ENCODE peak calls at places on chromosomes 1 and 21, in five cellular contexts. L, X, Q, N and C are unnamed samples.

GRCh38 chr1:101240041-101240430 is 3.2 kb downstream of the S1PR1 start:
- DNase-seq in X (no peak), L (peak; percentile 13), N (no peak), Q (no peak), C (no peak)

GRCh38 chr1:198679535-198680173 is 40.8 kb downstream of the PTPRC start:
- DNase-seq in X (no peak), N (no peak), L (no peak), Q (no peak), C (no peak)

GRCh38 chr1:91080650-91081049 is 58.8 kb upstream of the ZNF644 start:
- DNase-seq in N (no peak), X (no peak), Q (no peak), L (no peak), C (no peak)

GRCh38 chr1:62022348-62022747 is 172.3 kb upstream of the L1TD1 start:
- DNase-seq in L (no peak), X (no peak), N (no peak), Q (peak; percentile 27), C (no peak)

GRCh38 chr1:158025576-158026230 is 32.3 kb downstream of the KIRREL1 start:
- DNase-seq in Q (no peak), X (no peak), N (no peak), L (no peak), C (no peak)

GRCh38 chr21:17270234-17270633 is 242.6 kb upstream of the CXADR start:
- DNase-seq in L (peak; percentile 65), N (peak; percentile 4), Q (peak; percentile 44), X (peak; percentile 31), C (peak; percentile 77)

GRCh38 chr1:174217787-174218574 is 58.7 kb downstream of the RABGAP1L start:
- DNase-seq in Q (peak; percentile 72), N (peak; percentile 21), X (peak; percentile 54), L (no peak), C (no peak)

GRCh38 chr21:26887241-26887640 is 42.0 kb upstream of the ADAMTS1 start:
- DNase-seq in L (no peak), X (peak; percentile 15), Q (no peak), N (no peak), C (no peak)

GRCh38 chr1:111952258-111952657 is 37.2 kb downstream of the KCND3 start:
- DNase-seq in X (no peak), Q (no peak), L (no peak), N (no peak), C (no peak)

GRCh38 chr1:108142258-108142657 is 57.9 kb downstream of the SLC25A24 start:
- DNase-seq in X (no peak), L (no peak), N (no peak), Q (no peak), C (no peak)

GRCh38 chr1:245155186-245156040 is 628 bp downstream of the KIF26B start:
- DNase-seq in X (peak; percentile 15), Q (peak; percentile 60), N (peak; percentile 57), L (peak; percentile 10), C (no peak)
- TF ChIP-seq CTCF in X (no peak), Q (no peak), N (no peak), L (no peak), C (no peak)

DNA sequence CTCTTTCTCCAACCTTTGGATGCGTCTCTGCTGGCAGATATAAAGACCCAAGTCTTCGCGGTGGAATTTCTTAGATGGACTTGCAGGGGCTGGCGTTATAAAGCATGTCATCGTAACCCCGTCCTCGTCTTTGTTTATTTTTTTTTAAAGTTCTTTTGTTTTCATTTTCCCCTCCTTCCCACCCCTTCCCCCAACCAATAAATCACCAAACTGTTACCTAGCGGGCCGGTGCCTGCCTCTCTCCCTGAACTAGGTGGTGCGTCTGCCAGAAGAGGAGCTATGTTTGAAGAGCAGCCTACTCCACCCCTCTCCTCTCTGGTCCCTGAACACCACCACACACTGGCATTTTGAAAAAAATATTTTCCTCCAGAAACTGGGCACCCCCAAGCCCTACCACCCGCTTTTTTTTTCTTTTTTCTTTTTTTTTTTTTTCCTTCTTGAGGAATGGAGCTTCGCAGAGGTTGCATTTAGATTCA is at the start of gene CACNA1E:
- DNase-seq in L (no peak), X (no peak), N (no peak), Q (no peak), C (no peak)
- H3K4me3 ChIP-seq in L (no peak within 1 kb of the TSS), X (no peak within 1 kb of the TSS), N (peak within 1 kb of the TSS; percentile 18), Q (peak within 1 kb of the TSS; percentile 73), C (no peak within 1 kb of the TSS)

DNA sequence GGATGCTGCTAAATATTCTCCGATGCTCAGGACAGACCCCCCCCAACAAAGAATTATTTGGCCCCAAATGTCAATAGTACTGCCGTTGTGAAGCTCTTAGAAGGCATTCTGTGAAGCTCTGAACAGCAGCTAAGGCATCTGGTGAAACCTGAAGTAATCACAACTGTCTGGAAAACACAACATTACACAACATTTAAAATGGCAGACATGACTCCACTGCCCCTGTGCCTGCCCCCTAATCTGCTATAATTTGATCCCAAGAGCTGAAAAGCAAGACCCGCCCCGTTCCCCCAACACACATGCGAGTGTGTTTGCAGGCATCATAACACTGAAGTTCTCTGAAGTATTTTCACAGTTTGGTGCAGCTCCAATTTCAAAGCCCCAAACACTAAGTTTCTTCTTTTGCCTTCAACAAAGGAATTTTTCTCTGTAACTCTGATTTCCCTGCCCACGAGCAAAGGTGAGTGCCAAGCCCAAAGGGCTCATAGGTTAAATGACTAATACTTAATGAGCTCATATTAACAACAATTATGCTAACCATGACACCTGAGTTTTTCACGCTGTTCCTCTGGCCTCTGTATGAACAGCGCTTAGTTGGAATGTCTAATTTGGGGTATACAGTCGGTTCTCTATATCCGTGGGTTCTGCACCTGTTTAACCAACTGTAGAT is 129.3 kb downstream of the CLIC6 start:
- DNase-seq in Q (no peak), L (no peak), N (no peak), X (no peak), C (no peak)
- H3K4me1 ChIP-seq in Q (peaks cover 4% of the 10 kb centered on the region), L (no peaks in the 10 kb centered on the region), N (peaks cover 89% of the 10 kb centered on the region), X (peaks cover 23% of the 10 kb centered on the region), C (peaks cover 2% of the 10 kb centered on the region)

GRCh38 chr1:57232500-57232899 is 191.4 kb downstream of the DAB1 start:
- DNase-seq in N (no peak), L (no peak), Q (peak; percentile 45), X (no peak), C (no peak)
- TF ChIP-seq CTCF in N (no peak), L (no peak), Q (peak; percentile 43), X (peak; percentile 10), C (no peak)

DNA sequence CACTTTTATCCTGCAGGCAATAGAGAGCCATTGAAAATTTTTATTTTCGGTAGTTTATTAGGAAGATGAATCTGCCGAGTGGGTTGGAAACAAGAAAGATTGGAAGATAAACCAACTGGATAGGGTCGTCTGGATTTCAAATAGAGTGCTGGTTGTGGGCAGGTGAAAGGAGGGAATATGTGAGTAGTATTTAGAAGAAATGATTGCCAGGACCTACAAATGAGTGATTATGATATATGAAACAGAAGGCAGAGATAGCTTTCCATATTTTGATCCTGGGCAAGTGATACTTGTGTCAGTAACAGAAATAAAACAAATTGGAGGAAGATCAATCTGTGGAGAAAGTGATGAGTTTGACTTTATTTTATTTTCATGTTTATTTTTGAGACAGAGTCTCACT is 2.5 kb downstream of the CNIH4 start:
- DNase-seq in X (no peak), L (no peak), N (no peak), Q (no peak), C (no peak)
- H3K4me3 ChIP-seq in X (no peak overlapping the region), L (no peak overlapping the region), N (no peak overlapping the region), Q (peak overlapping the region; percentile 80), C (no peak overlapping the region)

GRCh38 chr1:160428655-160429054 is 28.3 kb downstream of the VANGL2 start:
- DNase-seq in Q (peak; percentile 70), X (peak; percentile 47), L (peak; percentile 56), N (peak; percentile 64), C (peak; percentile 60)
- H3K4me1 ChIP-seq in Q (peaks cover 3% of the 10 kb centered on the region), X (no peaks in the 10 kb centered on the region), L (peaks cover 5% of the 10 kb centered on the region), N (no peaks in the 10 kb centered on the region), C (no peaks in the 10 kb centered on the region)

DNA sequence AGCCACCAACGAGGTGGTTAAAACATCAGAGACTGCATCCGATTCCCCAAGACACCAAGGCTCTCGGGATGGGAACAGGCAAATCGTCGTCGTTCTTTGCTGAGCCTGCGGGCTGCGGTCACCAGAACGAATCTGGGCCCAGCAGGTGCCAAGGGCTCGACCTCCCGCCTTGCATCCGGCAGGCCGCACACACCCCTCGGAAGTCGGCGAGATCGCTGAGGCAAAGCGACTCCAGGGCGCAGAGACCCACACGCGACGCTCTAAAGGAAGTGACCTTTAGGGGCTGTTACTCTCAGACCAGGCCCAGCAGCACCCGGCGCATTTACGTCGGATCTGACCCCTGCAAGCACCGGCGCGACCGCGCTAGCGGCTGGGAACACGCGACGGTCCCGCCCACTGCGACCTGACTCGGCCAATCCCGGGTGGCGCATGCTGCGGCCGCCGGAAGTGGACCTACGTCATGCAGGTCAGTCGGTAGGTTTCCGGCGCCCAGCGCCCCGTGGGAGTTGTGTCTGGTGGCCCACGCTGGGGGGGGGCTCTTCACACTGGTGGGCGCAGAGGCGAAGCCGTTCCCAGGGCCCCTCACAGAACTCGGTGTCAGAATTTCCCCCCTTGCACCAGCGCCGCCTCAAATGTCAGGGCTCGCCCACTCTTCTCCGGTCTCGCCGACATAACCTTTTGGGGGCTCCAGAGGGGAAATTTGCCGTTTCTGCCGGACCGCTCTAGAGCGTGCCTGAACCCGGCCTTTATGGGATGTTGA is 7.5 kb upstream of the PARK7 start:
- DNase-seq in L (peak; percentile 98), X (peak; percentile 51), Q (peak; percentile 80), N (peak; percentile 76), C (peak; percentile 97)
- TF ChIP-seq CTCF in L (no peak), X (no peak), Q (no peak), N (no peak), C (no peak)